ENCODE peak calls at places on chromosomes 1 and 21, in four cellular contexts. S, T, C and O are unnamed samples.
A peak's percentile ranks its signal among the peaks of the same experiment; 100 is the strongest.

GRCh38 chr1:31551206-31551605 is 25.1 kb upstream of the TINAGL1 start:
- DNase-seq in S (no peak), T (peak; percentile 54), C (no peak), O (no peak)

GRCh38 chr1:14263671-14264070 is 334.8 kb upstream of the KAZN start:
- DNase-seq in S (no peak), T (no peak), C (no peak), O (no peak)

GRCh38 chr1:173420330-173420806 is 56.8 kb upstream of the PRDX6 start:
- DNase-seq in S (peak; percentile 68), T (peak; percentile 71), C (no peak), O (no peak)

GRCh38 chr1:41537257-41537656 is 52.8 kb upstream of the EDN2 start:
- DNase-seq in S (no peak), T (no peak), C (no peak), O (peak; percentile 19)

GRCh38 chr1:93670141-93670540 is 11.5 kb downstream of the BCAR3 start:
- DNase-seq in S (peak; percentile 82), T (peak; percentile 89), C (no peak), O (no peak)

GRCh38 chr1:244599937-244600350 is 53.0 kb upstream of the DESI2 start:
- DNase-seq in S (peak; percentile 93), T (peak; percentile 87), C (no peak), O (no peak)

GRCh38 chr1:156498447-156499193 is 2.0 kb downstream of the MEF2D start:
- DNase-seq in S (peak; percentile 20), T (peak; percentile 55), C (no peak), O (no peak)

GRCh38 chr1:84266748-84267147 is 34.8 kb upstream of the SAMD13 start:
- DNase-seq in S (no peak), T (no peak), C (no peak), O (no peak)

GRCh38 chr21:40699366-40699765 is 147.6 kb downstream of the DSCAM start:
- DNase-seq in S (no peak), T (no peak), C (no peak), O (no peak)

GRCh38 chr21:26844258-26845065 is 747 bp downstream of the ADAMTS1 start:
- DNase-seq in S (peak; percentile 64), T (peak; percentile 44), C (peak; percentile 34), O (peak; percentile 59)

GRCh38 chr21:38985423-38986378 is 180.0 kb downstream of the ETS2 start:
- DNase-seq in S (peak; percentile 93), T (peak; percentile 99), C (no peak), O (peak; percentile 24)

GRCh38 chr21:45002381-45003204 is 62.8 kb downstream of the SLX9 start:
- DNase-seq in S (no peak), T (no peak), C (no peak), O (no peak)

GRCh38 chr1:165900576-165901380 is 73.4 kb downstream of the UCK2 start:
- DNase-seq in S (peak; percentile 78), T (peak; percentile 63), C (no peak), O (no peak)

GRCh38 chr1:245986404-245987221 is 520.5 kb downstream of the SMYD3 start:
- DNase-seq in S (peak; percentile 72), T (peak; percentile 87), C (no peak), O (no peak)

GRCh38 chr1:180085331-180085730 is 69.3 kb upstream of the QSOX1 start:
- DNase-seq in S (no peak), T (no peak), C (no peak), O (no peak)

GRCh38 chr1:175222296-175222938 is 29.8 kb upstream of the KIAA0040 start:
- DNase-seq in S (peak; percentile 95), T (no peak), C (no peak), O (no peak)

GRCh38 chr1:7912743-7913557 is 27.7 kb downstream of the TNFRSF9 start:
- DNase-seq in S (no peak), T (no peak), C (no peak), O (no peak)

GRCh38 chr1:42173155-42173933 is 8.8 kb upstream of the GUCA2A start:
- DNase-seq in S (peak; percentile 35), T (peak; percentile 34), C (peak; percentile 44), O (no peak)

GRCh38 chr1:117061986-117062415 is 1.9 kb downstream of the TTF2 start:
- DNase-seq in S (peak; percentile 82), T (peak; percentile 51), C (no peak), O (no peak)

GRCh38 chr1:91148641-91149069 is 126.8 kb upstream of the ZNF644 start:
- DNase-seq in S (no peak), T (no peak), C (no peak), O (no peak)

GRCh38 chr1:188689542-188689941 is 1788.1 kb downstream of the BRINP3 start:
- DNase-seq in S (peak; percentile 56), T (no peak), C (no peak), O (peak; percentile 49)

GRCh38 chr1:12472798-12473551 is 145.0 kb downstream of the DHRS3 start:
- DNase-seq in S (no peak), T (no peak), C (no peak), O (no peak)

GRCh38 chr1:10179751-10180150 is 30.6 kb upstream of the KIF1B start:
- DNase-seq in S (no peak), T (no peak), C (no peak), O (peak; percentile 28)

GRCh38 chr1:53541761-53542550 is 82.8 kb downstream of the DMRTB1 start:
- DNase-seq in S (no peak), T (peak; percentile 95), C (no peak), O (no peak)

GRCh38 chr1:213244664-213245091 is 193.6 kb downstream of the RPS6KC1 start:
- DNase-seq in S (peak; percentile 14), T (peak; percentile 63), C (no peak), O (no peak)

GRCh38 chr21:42840411-42841155 is 38.8 kb downstream of the WDR4 start:
- DNase-seq in S (no peak), T (no peak), C (no peak), O (no peak)

GRCh38 chr1:205065666-205066065 is 18.6 kb downstream of the TMEM81 start:
- DNase-seq in S (no peak), T (no peak), C (no peak), O (no peak)

GRCh38 chr1:17462677-17463076 is 23.2 kb upstream of the RCC2 start:
- DNase-seq in S (no peak), T (no peak), C (no peak), O (no peak)

GRCh38 chr1:227898502-227899140 is 49.1 kb downstream of the WNT9A start:
- DNase-seq in S (no peak), T (no peak), C (no peak), O (peak; percentile 25)

GRCh38 chr1:174837386-174837785 is 162.4 kb upstream of the CACYBP start:
- DNase-seq in S (no peak), T (no peak), C (no peak), O (peak; percentile 39)

GRCh38 chr1:67708606-67709005 is 23.6 kb downstream of the GADD45A start:
- DNase-seq in S (no peak), T (no peak), C (no peak), O (no peak)